ENCODE peak calls at places on chromosomes 16 and 17, in nine cellular contexts. C is neural progenitor cell; P is adrenal gland; A is heart right ventricle; S is AG04450; D is osteoblast; O is lower lobe of right lung; G is fibroblast of lung; R is CD4-positive, alpha-beta T cell. U is an unnamed sample.
A peak's percentile ranks its signal among the peaks of the same experiment; 100 is the strongest.

GRCh38 chr17:41799366-41799765 is 12.4 kb downstream of the P3H4 start:
- DNase-seq in C (no peak), P (no peak), A (no peak), S (no peak), D (peak; percentile 54), O (no peak), G (no peak), R (no peak), U (no peak)

GRCh38 chr16:8963010-8963824 is 489 bp downstream of the USP7 start:
- DNase-seq in C (peak; percentile 50), P (no peak), A (no peak), S (no peak), D (peak; percentile 90), O (no peak), G (peak; percentile 22), R (no peak), U (no peak)

GRCh38 chr16:12341966-12342365 is 365.4 kb downstream of the SNX29 start:
- DNase-seq in C (no peak), P (no peak), A (no peak), S (no peak), D (no peak), O (no peak), G (no peak), R (no peak), U (peak; percentile 16)

GRCh38 chr16:12661656-12662172 is 142.0 kb downstream of the CPPED1 start:
- DNase-seq in C (peak; percentile 93), P (no peak), A (peak; percentile 30), S (no peak), D (no peak), O (no peak), G (peak; percentile 22), R (no peak), U (peak; percentile 65)

GRCh38 chr16:899678-900060 is 71.1 kb downstream of the LMF1 start:
- DNase-seq in C (no peak), P (no peak), A (no peak), S (no peak), D (no peak), O (peak; percentile 32), G (no peak), R (no peak), U (no peak)

GRCh38 chr17:73984981-73985380 is 218.5 kb upstream of the RPL38 start:
- DNase-seq in C (no peak), P (no peak), A (no peak), S (no peak), D (no peak), O (no peak), G (no peak), R (no peak), U (no peak)

GRCh38 chr17:75853410-75853809 is 1.7 kb downstream of the WBP2 start:
- DNase-seq in C (no peak), P (peak; percentile 74), A (no peak), S (no peak), D (peak; percentile 94), O (no peak), G (peak; percentile 63), R (no peak), U (peak; percentile 69)

GRCh38 chr16:1458336-1458976 is 14.1 kb upstream of the CCDC154 start:
- DNase-seq in C (no peak), P (no peak), A (no peak), S (no peak), D (no peak), O (no peak), G (no peak), R (no peak), U (no peak)

GRCh38 chr17:38926290-38927070 is 1.1 kb downstream of the LASP1NB start:
- DNase-seq in C (no peak), P (no peak), A (no peak), S (no peak), D (no peak), O (no peak), G (peak; percentile 60), R (no peak), U (no peak)
- H3K27ac ChIP-seq in C (no peak overlapping the region), P (no peak overlapping the region), A (no peak overlapping the region), S (peak overlapping the region; percentile 32), D (no peak overlapping the region), O (peak overlapping the region; percentile 41), G (no peak overlapping the region), R (no peak overlapping the region), U (no peak overlapping the region)

GRCh38 chr16:53884748-53885147 is 180.8 kb downstream of the FTO start:
- DNase-seq in C (no peak), P (no peak), A (no peak), S (no peak), D (no peak), O (no peak), G (peak; percentile 53), R (no peak), U (no peak)

GRCh38 chr16:53891409-53892139 is 187.6 kb downstream of the FTO start:
- DNase-seq in C (no peak), P (no peak), A (no peak), S (no peak), D (no peak), O (no peak), G (no peak), R (no peak), U (no peak)

GRCh38 chr16:53886482-53887378 is 182.8 kb downstream of the FTO start:
- DNase-seq in C (no peak), P (no peak), A (no peak), S (no peak), D (peak; percentile 19), O (no peak), G (no peak), R (no peak), U (no peak)

GRCh38 chr16:53892155-53892554 is 188.2 kb downstream of the FTO start:
- DNase-seq in C (peak; percentile 68), P (peak; percentile 48), A (peak; percentile 55), S (peak; percentile 49), D (peak; percentile 43), O (no peak), G (peak; percentile 67), R (peak; percentile 20), U (peak; percentile 72)

DNA sequence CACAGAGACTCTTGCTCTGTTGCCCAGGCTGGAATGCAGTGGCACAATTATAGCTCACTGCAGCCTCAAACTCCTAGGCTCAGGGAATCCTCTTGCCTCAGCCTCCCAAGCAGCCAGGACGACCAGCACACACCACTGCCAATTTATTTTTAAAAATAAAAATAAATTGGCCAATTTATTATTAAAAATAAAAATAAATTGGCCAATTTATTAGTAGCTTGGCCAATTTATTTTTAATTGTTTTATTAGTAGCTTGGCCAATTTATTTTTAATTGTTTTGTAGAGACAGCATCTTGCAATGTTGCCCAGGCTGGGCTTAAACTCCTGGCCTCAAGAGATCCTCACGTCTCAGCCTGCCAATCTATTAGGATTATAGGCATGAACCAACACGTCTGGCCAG is 184.3 kb downstream of the FTO start:
- DNase-seq in C (no peak), P (no peak), A (no peak), S (no peak), D (no peak), O (no peak), G (no peak), R (no peak), U (no peak)
- H3K27ac ChIP-seq in C (no peak overlapping the region), P (no peak overlapping the region), A (no peak overlapping the region), S (no peak overlapping the region), D (no peak overlapping the region), O (no peak overlapping the region), G (no peak overlapping the region), R (no peak overlapping the region), U (no peak overlapping the region)

DNA sequence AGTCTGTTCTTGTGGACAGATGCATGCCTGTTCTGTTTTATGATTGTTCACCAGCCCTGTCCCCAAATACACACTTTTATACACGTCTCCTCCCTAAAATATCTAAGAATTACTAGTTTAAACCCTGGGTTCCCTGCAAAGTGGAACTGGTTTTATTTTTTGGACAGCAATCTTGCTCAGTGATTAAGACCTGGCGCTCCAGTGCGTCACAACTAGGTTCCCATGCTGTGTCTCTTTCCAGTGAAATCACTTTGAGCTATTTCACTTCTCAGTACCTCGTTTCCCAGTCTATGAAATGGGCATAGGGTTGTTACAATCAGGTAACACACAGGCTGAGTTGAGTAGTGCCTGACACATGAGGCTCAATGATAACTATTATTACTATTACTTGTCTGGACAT is 1.1 kb downstream of the CEP20 start:
- DNase-seq in C (no peak), P (no peak), A (no peak), S (no peak), D (no peak), O (no peak), G (no peak), R (no peak), U (no peak)
- H3K27ac ChIP-seq in C (no peak overlapping the region), P (no peak overlapping the region), A (no peak overlapping the region), S (no peak overlapping the region), D (peak overlapping the region; percentile 88), O (peak overlapping the region; percentile 92), G (no peak overlapping the region), R (no peak overlapping the region), U (no peak overlapping the region)

DNA sequence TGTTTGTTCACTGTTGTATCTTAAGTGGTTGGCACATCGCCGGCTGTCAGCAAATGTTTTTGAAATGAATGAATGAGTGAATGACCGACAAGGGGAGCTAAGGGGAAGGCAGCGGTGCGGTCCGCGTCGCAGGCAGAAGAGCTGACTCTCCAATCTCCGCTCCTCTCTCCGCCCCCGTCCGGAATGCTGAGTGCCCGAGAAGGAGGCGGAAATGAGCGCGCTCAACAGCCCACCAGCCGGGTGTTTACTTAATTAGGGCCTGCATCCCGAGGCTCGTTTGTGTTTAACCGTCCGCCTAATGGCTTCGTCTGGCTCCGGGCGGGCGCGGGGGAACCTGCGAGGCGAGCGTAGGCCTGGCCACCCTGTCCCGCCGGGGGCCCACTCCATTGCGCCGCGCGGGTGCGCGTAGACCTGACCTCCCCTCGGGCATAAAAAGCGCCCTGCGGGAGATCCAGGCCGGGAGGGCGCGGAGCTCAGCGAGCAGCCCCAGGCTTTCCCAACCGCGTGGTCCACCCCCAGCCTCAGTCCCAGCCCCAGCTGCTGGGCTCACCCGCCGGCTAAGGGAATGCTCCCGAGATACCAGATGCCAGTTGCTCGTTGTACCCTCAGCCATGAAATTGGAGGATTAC is 2.6 kb upstream of the CDH3 start:
- DNase-seq in C (peak; percentile 91), P (no peak), A (no peak), S (no peak), D (peak; percentile 82), O (peak; percentile 76), G (peak; percentile 64), R (no peak), U (peak; percentile 12)
- H3K27ac ChIP-seq in C (no peak overlapping the region), P (no peak overlapping the region), A (no peak overlapping the region), S (no peak overlapping the region), D (no peak overlapping the region), O (no peak overlapping the region), G (no peak overlapping the region), R (no peak overlapping the region), U (no peak overlapping the region)

GRCh38 chr17:12398636-12399035 is 267.1 kb upstream of the MYOCD start:
- DNase-seq in C (no peak), P (no peak), A (no peak), S (no peak), D (no peak), O (no peak), G (peak; percentile 28), R (no peak), U (no peak)

GRCh38 chr17:12406623-12407228 is 259.0 kb upstream of the MYOCD start:
- DNase-seq in C (no peak), P (no peak), A (no peak), S (no peak), D (no peak), O (no peak), G (peak; percentile 21), R (no peak), U (no peak)

GRCh38 chr17:12407495-12407894 is 258.2 kb upstream of the MYOCD start:
- DNase-seq in C (no peak), P (no peak), A (no peak), S (no peak), D (no peak), O (no peak), G (no peak), R (no peak), U (no peak)

GRCh38 chr17:12403881-12404398 is 261.8 kb upstream of the MYOCD start:
- DNase-seq in C (no peak), P (no peak), A (no peak), S (no peak), D (no peak), O (no peak), G (peak; percentile 15), R (no peak), U (no peak)

GRCh38 chr17:12402963-12403622 is 262.6 kb upstream of the MYOCD start:
- DNase-seq in C (no peak), P (no peak), A (no peak), S (peak; percentile 84), D (no peak), O (no peak), G (peak; percentile 91), R (no peak), U (no peak)
- H3K27ac ChIP-seq in C (no peak overlapping the region), P (no peak overlapping the region), A (no peak overlapping the region), S (peak overlapping the region; percentile 72), D (peak overlapping the region; percentile 41), O (no peak overlapping the region), G (no peak overlapping the region), R (no peak overlapping the region), U (no peak overlapping the region)

U was measured in endothelial cell of umbilical vein.